ENCODE peak calls at places on chromosomes 6 and 20, in nine cellular contexts. One of them, this sample, is unnamed.

GRCh38 chr6:112233864-112234263 is 20.5 kb downstream of the LAMA4 start:
- DNase-seq in AG09319: no peak
- DNase-seq in NCI-H1048: no peak
- DNase-seq in nephron progenitor cell: no peak
- DNase-seq in iPS DF 6.9: no peak
- DNase-seq in NCI-H1436: no peak
- DNase-seq in activated naive CD4-positive, alpha-beta T cell treated with anti-CD3 and anti-CD28 coated beads, Interleukin-2, amount 10 ng/mL, durations not matched to agents 7 days and 5 days: no peak
- DNase-seq in caudate nucleus: no peak
- DNase-seq in A549: no peak
- DNase-seq in this sample: no peak

GRCh38 chr20:44961868-44962267 is 1.7 kb upstream of the TOMM34 start:
- DNase-seq in AG09319: no peak
- DNase-seq in NCI-H1048: no peak
- DNase-seq in nephron progenitor cell: no peak
- DNase-seq in iPS DF 6.9: no peak
- DNase-seq in NCI-H1436: no peak
- DNase-seq in activated naive CD4-positive, alpha-beta T cell treated with anti-CD3 and anti-CD28 coated beads, Interleukin-2, amount 10 ng/mL, durations not matched to agents 7 days and 5 days: no peak
- DNase-seq in caudate nucleus: no peak
- DNase-seq in A549: no peak
- DNase-seq in this sample: no peak

GRCh38 chr20:45911486-45912343 is at the start of gene PLTP:
- DNase-seq in AG09319: no peak
- DNase-seq in NCI-H1048: no peak
- DNase-seq in nephron progenitor cell: peak
- DNase-seq in iPS DF 6.9: no peak
- DNase-seq in NCI-H1436: no peak
- DNase-seq in activated naive CD4-positive, alpha-beta T cell treated with anti-CD3 and anti-CD28 coated beads, Interleukin-2, amount 10 ng/mL, durations not matched to agents 7 days and 5 days: peak
- DNase-seq in caudate nucleus: no peak
- DNase-seq in A549: no peak
- DNase-seq in this sample: peak

GRCh38 chr6:149081281-149081680 is 236.2 kb upstream of the TAB2 start:
- DNase-seq in AG09319: no peak
- DNase-seq in NCI-H1048: no peak
- DNase-seq in nephron progenitor cell: no peak
- DNase-seq in iPS DF 6.9: no peak
- DNase-seq in NCI-H1436: no peak
- DNase-seq in activated naive CD4-positive, alpha-beta T cell treated with anti-CD3 and anti-CD28 coated beads, Interleukin-2, amount 10 ng/mL, durations not matched to agents 7 days and 5 days: no peak
- DNase-seq in caudate nucleus: no peak
- DNase-seq in A549: no peak
- DNase-seq in this sample: no peak

GRCh38 chr6:45816674-45817297 is 198.9 kb downstream of the CLIC5 start:
- DNase-seq in AG09319: no peak
- DNase-seq in NCI-H1048: no peak
- DNase-seq in nephron progenitor cell: no peak
- DNase-seq in iPS DF 6.9: no peak
- DNase-seq in NCI-H1436: no peak
- DNase-seq in activated naive CD4-positive, alpha-beta T cell treated with anti-CD3 and anti-CD28 coated beads, Interleukin-2, amount 10 ng/mL, durations not matched to agents 7 days and 5 days: no peak
- DNase-seq in caudate nucleus: no peak
- DNase-seq in A549: no peak
- DNase-seq in this sample: no peak

GRCh38 chr6:108609276-108609769 is 48.6 kb downstream of the FOXO3 start:
- DNase-seq in AG09319: no peak
- DNase-seq in NCI-H1048: no peak
- DNase-seq in nephron progenitor cell: no peak
- DNase-seq in iPS DF 6.9: no peak
- DNase-seq in NCI-H1436: no peak
- DNase-seq in activated naive CD4-positive, alpha-beta T cell treated with anti-CD3 and anti-CD28 coated beads, Interleukin-2, amount 10 ng/mL, durations not matched to agents 7 days and 5 days: no peak
- DNase-seq in caudate nucleus: no peak
- DNase-seq in A549: no peak
- DNase-seq in this sample: no peak

GRCh38 chr6:12536416-12536815 is 180.2 kb upstream of the PHACTR1 start:
- DNase-seq in AG09319: no peak
- DNase-seq in NCI-H1048: no peak
- DNase-seq in nephron progenitor cell: no peak
- DNase-seq in iPS DF 6.9: no peak
- DNase-seq in NCI-H1436: no peak
- DNase-seq in activated naive CD4-positive, alpha-beta T cell treated with anti-CD3 and anti-CD28 coated beads, Interleukin-2, amount 10 ng/mL, durations not matched to agents 7 days and 5 days: no peak
- DNase-seq in caudate nucleus: no peak
- DNase-seq in A549: no peak
- DNase-seq in this sample: no peak

GRCh38 chr20:58213112-58213511 is 15.3 kb downstream of the ANKRD60 start:
- DNase-seq in AG09319: no peak
- DNase-seq in NCI-H1048: no peak
- DNase-seq in nephron progenitor cell: no peak
- DNase-seq in iPS DF 6.9: no peak
- DNase-seq in NCI-H1436: no peak
- DNase-seq in activated naive CD4-positive, alpha-beta T cell treated with anti-CD3 and anti-CD28 coated beads, Interleukin-2, amount 10 ng/mL, durations not matched to agents 7 days and 5 days: no peak
- DNase-seq in caudate nucleus: no peak
- DNase-seq in A549: peak
- DNase-seq in this sample: no peak

GRCh38 chr6:169371344-169372144 is 117.9 kb upstream of the THBS2 start:
- DNase-seq in AG09319: no peak
- DNase-seq in NCI-H1048: no peak
- DNase-seq in nephron progenitor cell: peak
- DNase-seq in iPS DF 6.9: no peak
- DNase-seq in NCI-H1436: no peak
- DNase-seq in activated naive CD4-positive, alpha-beta T cell treated with anti-CD3 and anti-CD28 coated beads, Interleukin-2, amount 10 ng/mL, durations not matched to agents 7 days and 5 days: no peak
- DNase-seq in caudate nucleus: no peak
- DNase-seq in A549: peak
- DNase-seq in this sample: peak

GRCh38 chr6:168419569-168419968 is 21.4 kb upstream of the SMOC2 start:
- DNase-seq in AG09319: no peak
- DNase-seq in NCI-H1048: no peak
- DNase-seq in nephron progenitor cell: no peak
- DNase-seq in iPS DF 6.9: no peak
- DNase-seq in NCI-H1436: no peak
- DNase-seq in activated naive CD4-positive, alpha-beta T cell treated with anti-CD3 and anti-CD28 coated beads, Interleukin-2, amount 10 ng/mL, durations not matched to agents 7 days and 5 days: no peak
- DNase-seq in caudate nucleus: no peak
- DNase-seq in A549: no peak
- DNase-seq in this sample: no peak

GRCh38 chr6:26501482-26501986 is 1.4 kb downstream of the BTN1A1 start:
- DNase-seq in AG09319: no peak
- DNase-seq in NCI-H1048: no peak
- DNase-seq in nephron progenitor cell: peak
- DNase-seq in iPS DF 6.9: no peak
- DNase-seq in NCI-H1436: no peak
- DNase-seq in activated naive CD4-positive, alpha-beta T cell treated with anti-CD3 and anti-CD28 coated beads, Interleukin-2, amount 10 ng/mL, durations not matched to agents 7 days and 5 days: peak
- DNase-seq in caudate nucleus: no peak
- DNase-seq in A549: no peak
- DNase-seq in this sample: no peak

This sample was measured in neuronal stem cell.